ENCODE peak calls at places on chromosomes 3 and 15, in seven cellular contexts. D is cardiac muscle cell; O is NCI-H345; Y is activated naive CD4-positive, alpha-beta T cell treated with anti-CD3 and anti-CD28 coated beads, Interleukin-2, amount 50 U/mL, for 16 hours; H is HFF-Myc; K is aorta; P is HCEC 1CT. G is an unnamed sample.
A peak's percentile ranks its signal among the peaks of the same experiment; 100 is the strongest.

GRCh38 chr3:40649346-40649745 is 124.6 kb downstream of the ZNF621 start:
- DNase-seq in D (no peak), O (no peak), Y (no peak), H (no peak), K (no peak), P (no peak), G (no peak)

GRCh38 chr3:102605146-102605545 is 170.3 kb downstream of the ZPLD1 start:
- DNase-seq in D (no peak), O (no peak), Y (no peak), H (no peak), K (no peak), P (no peak), G (no peak)

GRCh38 chr15:101266034-101266433 is 11.3 kb downstream of the SELENOS start:
- DNase-seq in D (peak; percentile 61), O (no peak), Y (no peak), H (no peak), K (peak; percentile 80), P (no peak), G (no peak)

GRCh38 chr3:139935071-139935865 is at the start of gene CLSTN2:
- DNase-seq in D (peak; percentile 44), O (peak; percentile 54), Y (no peak), H (no peak), K (peak; percentile 91), P (no peak), G (peak; percentile 44)

GRCh38 chr3:94515983-94516382 is 453.1 kb downstream of the NSUN3 start:
- DNase-seq in D (no peak), O (no peak), Y (no peak), H (no peak), K (no peak), P (no peak), G (no peak)

GRCh38 chr3:186680869-186681268 is 15.1 kb downstream of the HRG start:
- DNase-seq in D (no peak), O (no peak), Y (no peak), H (no peak), K (no peak), P (no peak), G (no peak)

GRCh38 chr3:98886525-98886924 is 15.0 kb downstream of the DCBLD2 start:
- DNase-seq in D (no peak), O (no peak), Y (no peak), H (no peak), K (no peak), P (peak; percentile 33), G (no peak)

GRCh38 chr3:26623409-26624208 is 1.0 kb downstream of the LRRC3B start:
- DNase-seq in D (no peak), O (peak; percentile 25), Y (no peak), H (no peak), K (no peak), P (no peak), G (no peak)

GRCh38 chr15:44535092-44535491 is 1.9 kb upstream of the EIF3J start:
- DNase-seq in D (no peak), O (no peak), Y (no peak), H (no peak), K (no peak), P (no peak), G (no peak)

GRCh38 chr15:68542771-68543544 is 35.8 kb upstream of the CORO2B start:
- DNase-seq in D (peak; percentile 96), O (no peak), Y (no peak), H (no peak), K (no peak), P (peak; percentile 75), G (no peak)

GRCh38 chr3:184337315-184337714 is at the start of gene FAM131A:
- DNase-seq in D (peak; percentile 49), O (peak; percentile 25), Y (no peak), H (no peak), K (peak; percentile 89), P (no peak), G (no peak)

GRCh38 chr15:80466543-80466942 is 62.4 kb downstream of the ARNT2 start:
- DNase-seq in D (no peak), O (no peak), Y (no peak), H (no peak), K (no peak), P (no peak), G (no peak)

GRCh38 chr3:147937341-147937740 is 528.2 kb downstream of the ZIC1 start:
- DNase-seq in D (no peak), O (no peak), Y (no peak), H (no peak), K (no peak), P (no peak), G (no peak)

GRCh38 chr3:48695113-48695753 is 9.5 kb upstream of the NCKIPSD start:
- DNase-seq in D (peak; percentile 81), O (no peak), Y (no peak), H (no peak), K (no peak), P (peak; percentile 54), G (no peak)

GRCh38 chr3:54527521-54527920 is 400.3 kb downstream of the LRTM1 start:
- DNase-seq in D (no peak), O (no peak), Y (no peak), H (no peak), K (no peak), P (no peak), G (no peak)

GRCh38 chr3:136237961-136238649 is 12.0 kb upstream of the PCCB start:
- DNase-seq in D (no peak), O (no peak), Y (no peak), H (no peak), K (no peak), P (no peak), G (no peak)

GRCh38 chr3:32510075-32510724 is 7.5 kb upstream of the CMTM6 start:
- DNase-seq in D (peak; percentile 82), O (peak; percentile 56), Y (peak; percentile 61), H (peak; percentile 41), K (no peak), P (peak; percentile 63), G (no peak)

GRCh38 chr15:49507261-49507660 is 84.2 kb downstream of the FGF7 start:
- DNase-seq in D (no peak), O (no peak), Y (no peak), H (no peak), K (no peak), P (no peak), G (no peak)

GRCh38 chr15:45637552-45638033 is 2.8 kb downstream of the SQOR start:
- DNase-seq in D (peak; percentile 96), O (no peak), Y (peak; percentile 56), H (peak; percentile 57), K (peak; percentile 84), P (peak; percentile 92), G (no peak)

GRCh38 chr15:100211855-100212850 is 129.6 kb downstream of the ADAMTS17 start:
- DNase-seq in D (peak; percentile 62), O (no peak), Y (no peak), H (no peak), K (no peak), P (no peak), G (no peak)

GRCh38 chr15:78536134-78536533 is 4.1 kb upstream of the PSMA4 start:
- DNase-seq in D (peak; percentile 6), O (no peak), Y (no peak), H (no peak), K (no peak), P (no peak), G (no peak)

GRCh38 chr3:144590854-144591253 is 619.2 kb downstream of the DIPK2A start:
- DNase-seq in D (peak; percentile 75), O (no peak), Y (no peak), H (peak; percentile 45), K (no peak), P (peak; percentile 82), G (no peak)